ENCODE peak calls at places on chromosomes 2 and 18, in five cellular contexts. P is GM19239; F is fibroblast of mammary gland; C is right cardiac atrium; K is stimulated activated CD4-positive, alpha-beta T cell treated with anti-CD3 and anti-CD28 coated beads, Interleukin-4, amount 100 ng/mL, for 4 hours. V is an unnamed sample.

GRCh38 chr2:54370405-54371104 is 85.6 kb upstream of the SPTBN1 start:
- DNase-seq in P (no peak), F (no peak), C (peak), K (no peak), V (no peak)

GRCh38 chr2:70954886-70955285 is 19.2 kb downstream of the ATP6V1B1 start:
- DNase-seq in P (no peak), F (no peak), C (no peak), K (no peak), V (no peak)

GRCh38 chr2:134146620-134147019 is 107.3 kb upstream of the MGAT5 start:
- DNase-seq in P (no peak), F (no peak), C (no peak), K (no peak), V (no peak)

GRCh38 chr2:221924551-221924950 is 352.4 kb upstream of the EPHA4 start:
- DNase-seq in P (no peak), F (no peak), C (no peak), K (no peak), V (no peak)

GRCh38 chr2:206798009-206798408 is 32.6 kb downstream of the FASTKD2 start:
- DNase-seq in P (no peak), F (no peak), C (no peak), K (no peak), V (no peak)

GRCh38 chr2:176854062-176854461 is 358.5 kb upstream of the HNRNPA3 start:
- DNase-seq in P (no peak), F (no peak), C (no peak), K (no peak), V (no peak)

GRCh38 chr18:79915161-79916127 is 36.0 kb downstream of the SLC66A2 start:
- DNase-seq in P (no peak), F (no peak), C (peak), K (no peak), V (no peak)

GRCh38 chr2:18976112-18976961 is 382.1 kb downstream of the OSR1 start:
- DNase-seq in P (no peak), F (peak), C (no peak), K (no peak), V (no peak)

GRCh38 chr18:8337216-8337615 is 272.0 kb upstream of the RAB12 start:
- DNase-seq in P (no peak), F (no peak), C (no peak), K (no peak), V (no peak)

GRCh38 chr18:44719519-44720060 is 38.9 kb downstream of the SETBP1 start:
- DNase-seq in P (no peak), F (no peak), C (no peak), K (no peak), V (no peak)

GRCh38 chr2:176553685-176554106 is 284.5 kb downstream of the MTX2 start:
- DNase-seq in P (no peak), F (peak), C (peak), K (peak), V (no peak)

GRCh38 chr2:238257786-238258700 is 18.2 kb upstream of the HES6 start:
- DNase-seq in P (no peak), F (no peak), C (no peak), K (no peak), V (no peak)

GRCh38 chr18:21662591-21662990 is 42.0 kb downstream of the ABHD3 start:
- DNase-seq in P (no peak), F (no peak), C (no peak), K (no peak), V (no peak)

GRCh38 chr18:2002604-2003003 is 568.7 kb downstream of the METTL4 start:
- DNase-seq in P (no peak), F (no peak), C (no peak), K (no peak), V (no peak)

GRCh38 chr18:58338961-58339722 is 289.7 kb downstream of the ALPK2 start:
- DNase-seq in P (no peak), F (peak), C (peak), K (no peak), V (no peak)

GRCh38 chr18:48019557-48019956 is 89.1 kb upstream of the SMAD2 start:
- DNase-seq in P (no peak), F (no peak), C (no peak), K (no peak), V (no peak)

GRCh38 chr2:30238143-30238800 is 6.9 kb downstream of the LBH start:
- DNase-seq in P (no peak), F (no peak), C (no peak), K (no peak), V (no peak)

GRCh38 chr18:74896390-74896991 is 298.8 kb downstream of the ZNF407 start:
- DNase-seq in P (peak), F (peak), C (no peak), K (peak), V (peak)

GRCh38 chr18:73431620-73432019 is 563.8 kb upstream of the NETO1 start:
- DNase-seq in P (no peak), F (peak), C (no peak), K (no peak), V (no peak)

GRCh38 chr2:182240862-182241371 is 185.9 kb downstream of the PDE1A start:
- DNase-seq in P (peak), F (peak), C (no peak), K (no peak), V (peak)

GRCh38 chr2:35978218-35978617 is 377.4 kb upstream of the CRIM1 start:
- DNase-seq in P (peak), F (no peak), C (no peak), K (no peak), V (peak)

GRCh38 chr2:15359716-15360531 is 201.2 kb downstream of the NBAS start:
- DNase-seq in P (no peak), F (peak), C (no peak), K (no peak), V (no peak)

GRCh38 chr2:16161768-16162490 is 221.6 kb downstream of the MYCN start:
- DNase-seq in P (no peak), F (no peak), C (no peak), K (no peak), V (no peak)

GRCh38 chr2:13414907-13415306 is 698.2 kb downstream of the TRIB2 start:
- DNase-seq in P (no peak), F (no peak), C (no peak), K (no peak), V (no peak)

GRCh38 chr2:197294260-197294659 is 16.3 kb downstream of the ANKRD44 start:
- DNase-seq in P (no peak), F (no peak), C (no peak), K (peak), V (no peak)

GRCh38 chr2:68157002-68157401 is 686 bp upstream of the PNO1 start:
- DNase-seq in P (no peak), F (peak), C (no peak), K (no peak), V (no peak)

GRCh38 chr18:46536215-46536874 is 120.7 kb downstream of the LOXHD1 start:
- DNase-seq in P (no peak), F (peak), C (no peak), K (no peak), V (no peak)

GRCh38 chr2:64288321-64288931 is 144.2 kb upstream of the PELI1 start:
- DNase-seq in P (no peak), F (peak), C (no peak), K (no peak), V (no peak)

GRCh38 chr18:9737814-9738160 is 29.7 kb downstream of the RAB31 start:
- DNase-seq in P (no peak), F (no peak), C (no peak), K (no peak), V (no peak)

GRCh38 chr2:229708335-229708734 is 6.0 kb downstream of the DNER start:
- DNase-seq in P (no peak), F (no peak), C (no peak), K (no peak), V (no peak)

GRCh38 chr2:75224636-75225094 is 25.3 kb upstream of the TACR1 start:
- DNase-seq in P (no peak), F (peak), C (no peak), K (no peak), V (no peak)

GRCh38 chr2:26942543-26943295 is 27.7 kb upstream of the MAPRE3 start:
- DNase-seq in P (peak), F (peak), C (peak), K (peak), V (peak)

GRCh38 chr2:205129531-205129930 is 552.8 kb upstream of the NRP2 start:
- DNase-seq in P (no peak), F (no peak), C (no peak), K (no peak), V (no peak)

GRCh38 chr2:158499383-158499782 is 42.6 kb downstream of the PKP4 start:
- DNase-seq in P (no peak), F (no peak), C (no peak), K (no peak), V (no peak)

GRCh38 chr2:84247532-84247931 is 211.5 kb downstream of the SUCLG1 start:
- DNase-seq in P (no peak), F (no peak), C (no peak), K (no peak), V (no peak)

GRCh38 chr2:119024152-119024551 is 82.2 kb downstream of the MARCO start:
- DNase-seq in P (no peak), F (no peak), C (no peak), K (no peak), V (no peak)

GRCh38 chr18:46298511-46298910 is 194.3 kb downstream of the HAUS1 start:
- DNase-seq in P (no peak), F (no peak), C (no peak), K (no peak), V (no peak)

GRCh38 chr2:5690718-5691658 is 1.2 kb upstream of the SOX11 start:
- DNase-seq in P (no peak), F (no peak), C (no peak), K (no peak), V (no peak)

GRCh38 chr2:237754182-237754581 is 44.4 kb upstream of the RBM44 start:
- DNase-seq in P (no peak), F (no peak), C (no peak), K (no peak), V (no peak)